ENCODE peak calls at places on chromosomes 1 and 21, in ten cellular contexts. K, C, Y, F, A, R, I, L, P and G are unnamed samples.

GRCh38 chr21:41370840-41371697 is 9.2 kb downstream of the MX2 start:
- DNase-seq in K (no peak), C (no peak), Y (no peak), F (no peak), A (no peak), R (no peak), I (no peak), L (no peak), P (no peak), G (no peak)

GRCh38 chr1:53043271-53043670 is 18.7 kb upstream of the PODN start:
- DNase-seq in K (no peak), C (no peak), Y (peak), F (no peak), A (no peak), R (no peak), I (no peak), L (no peak), P (no peak), G (no peak)

GRCh38 chr1:54220004-54220811 is 20.2 kb downstream of the MRPL37 start:
- DNase-seq in K (no peak), C (no peak), Y (no peak), F (no peak), A (peak), R (no peak), I (peak), L (no peak), P (no peak), G (no peak)

GRCh38 chr1:94962745-94963265 is 35.9 kb upstream of the CNN3 start:
- DNase-seq in K (peak), C (no peak), Y (no peak), F (no peak), A (no peak), R (peak), I (no peak), L (no peak), P (peak), G (no peak)

GRCh38 chr1:94597701-94598100 is 56.1 kb upstream of the F3 start:
- DNase-seq in K (no peak), C (no peak), Y (no peak), F (no peak), A (no peak), R (no peak), I (no peak), L (no peak), P (no peak), G (no peak)

GRCh38 chr1:248821101-248821500 is 4.6 kb downstream of the SH3BP5L start:
- DNase-seq in K (peak), C (no peak), Y (peak), F (no peak), A (no peak), R (no peak), I (no peak), L (no peak), P (no peak), G (no peak)

GRCh38 chr1:163670980-163671757 is 349.4 kb downstream of the NUF2 start:
- DNase-seq in K (no peak), C (peak), Y (no peak), F (no peak), A (no peak), R (no peak), I (no peak), L (no peak), P (no peak), G (no peak)

GRCh38 chr21:35646606-35647005 is 413.7 kb downstream of the SETD4 start:
- DNase-seq in K (no peak), C (no peak), Y (no peak), F (no peak), A (no peak), R (no peak), I (no peak), L (no peak), P (no peak), G (no peak)

GRCh38 chr1:33641099-33641830 is 168.8 kb downstream of the ZSCAN20 start:
- DNase-seq in K (peak), C (no peak), Y (no peak), F (no peak), A (no peak), R (no peak), I (no peak), L (peak), P (no peak), G (peak)

GRCh38 chr1:152189657-152190442 is 30.8 kb upstream of the RPTN start:
- DNase-seq in K (peak), C (peak), Y (peak), F (no peak), A (peak), R (peak), I (peak), L (peak), P (peak), G (peak)